ENCODE peak calls at places on chromosome 17, in five cellular contexts. H is T-helper 9 cell; J is stimulated activated CD4-positive, alpha-beta T cell treated with anti-CD3 and anti-CD28 coated beads, Interleukin-2, amount 100 ng/mL, for 24 hours; Z is AG20443; B is psoas muscle. A is an unnamed sample.
A peak's percentile ranks its signal among the peaks of the same experiment; 100 is the strongest.

GRCh38 chr17:15404116-15404730 is 62.8 kb upstream of the TEKT3 start:
- DNase-seq in H (no peak), J (no peak), Z (no peak), B (no peak), A (no peak)

GRCh38 chr17:57809879-57810278 is 40.0 kb downstream of the MRPS23 start:
- DNase-seq in H (no peak), J (no peak), Z (no peak), B (no peak), A (no peak)

GRCh38 chr17:81128774-81129173 is 36.5 kb upstream of the PVALEF start:
- DNase-seq in H (no peak), J (no peak), Z (no peak), B (no peak), A (no peak)

GRCh38 chr17:62653002-62653830 is 25.7 kb downstream of the MRC2 start:
- DNase-seq in H (peak; percentile 34), J (peak; percentile 96), Z (peak; percentile 82), B (peak; percentile 79), A (peak; percentile 73)

GRCh38 chr17:1431631-1432104 is 24.4 kb downstream of the CRK start:
- DNase-seq in H (no peak), J (no peak), Z (no peak), B (no peak), A (no peak)

GRCh38 chr17:50257574-50258224 is 16.6 kb upstream of the TMEM92 start:
- DNase-seq in H (no peak), J (no peak), Z (peak; percentile 23), B (no peak), A (no peak)

GRCh38 chr17:78409191-78409621 is 30.8 kb downstream of the PGS1 start:
- DNase-seq in H (no peak), J (no peak), Z (no peak), B (no peak), A (no peak)

GRCh38 chr17:74343526-74344284 is 17.7 kb downstream of the KIF19 start:
- DNase-seq in H (no peak), J (no peak), Z (no peak), B (no peak), A (no peak)

GRCh38 chr17:62617894-62618472 is 9.5 kb upstream of the MRC2 start:
- DNase-seq in H (no peak), J (no peak), Z (peak; percentile 43), B (no peak), A (no peak)

GRCh38 chr17:78993241-78993956 is 13.7 kb upstream of the LGALS3BP start:
- DNase-seq in H (peak; percentile 53), J (peak; percentile 70), Z (peak; percentile 79), B (no peak), A (peak; percentile 37)

GRCh38 chr17:76382803-76383644 is 1.4 kb upstream of the SPHK1 start:
- DNase-seq in H (peak; percentile 31), J (peak; percentile 77), Z (peak; percentile 79), B (no peak), A (peak; percentile 40)

GRCh38 chr17:49403514-49404289 is 11.0 kb downstream of the PHB1 start:
- DNase-seq in H (no peak), J (no peak), Z (no peak), B (no peak), A (no peak)

GRCh38 chr17:16027708-16028584 is 28.3 kb downstream of the TTC19 start:
- DNase-seq in H (no peak), J (peak; percentile 59), Z (peak; percentile 85), B (no peak), A (peak; percentile 4)

GRCh38 chr17:20241855-20242254 is 225.5 kb downstream of the LGALS9B start:
- DNase-seq in H (no peak), J (no peak), Z (no peak), B (no peak), A (no peak)

GRCh38 chr17:49987681-49988441 is 7.2 kb downstream of the DLX3 start:
- DNase-seq in H (no peak), J (no peak), Z (peak; percentile 85), B (no peak), A (no peak)

GRCh38 chr17:19766421-19767270 is 18.5 kb upstream of the ALDH3A1 start:
- DNase-seq in H (peak; percentile 76), J (peak; percentile 88), Z (peak; percentile 91), B (peak; percentile 91), A (peak; percentile 59)

GRCh38 chr17:78253946-78254672 is 22.7 kb downstream of the TMEM235 start:
- DNase-seq in H (peak; percentile 73), J (peak; percentile 88), Z (peak; percentile 95), B (peak; percentile 93), A (peak; percentile 60)

GRCh38 chr17:16477255-16477654 is 14.7 kb downstream of the LRRC75A start:
- DNase-seq in H (no peak), J (no peak), Z (peak; percentile 94), B (no peak), A (no peak)

GRCh38 chr17:58412910-58413630 is 4.3 kb downstream of the RNF43 start:
- DNase-seq in H (no peak), J (no peak), Z (no peak), B (no peak), A (no peak)

GRCh38 chr17:8611135-8611534 is 19.4 kb downstream of the MYH10 start:
- DNase-seq in H (no peak), J (no peak), Z (peak; percentile 47), B (no peak), A (no peak)

GRCh38 chr17:58141505-58141904 is 6.7 kb upstream of the OR4D1 start:
- DNase-seq in H (no peak), J (no peak), Z (no peak), B (no peak), A (no peak)

GRCh38 chr17:38853292-38854219 is at the start of gene RPL23:
- DNase-seq in H (peak; percentile 79), J (peak; percentile 91), Z (peak; percentile 94), B (peak; percentile 96), A (peak; percentile 82)

GRCh38 chr17:63498621-63499195 is 21.8 kb downstream of the ACE start:
- DNase-seq in H (no peak), J (no peak), Z (peak; percentile 35), B (no peak), A (no peak)

GRCh38 chr17:55585629-55586028 is 74.4 kb upstream of the SMIM36 start:
- DNase-seq in H (no peak), J (no peak), Z (no peak), B (no peak), A (no peak)

GRCh38 chr17:18877104-18877503 is 19.2 kb downstream of the PRPSAP2 start:
- DNase-seq in H (no peak), J (no peak), Z (no peak), B (no peak), A (no peak)

GRCh38 chr17:38926290-38927070 is 1.1 kb downstream of the LASP1NB start:
- DNase-seq in H (no peak), J (no peak), Z (no peak), B (no peak), A (no peak)

GRCh38 chr17:78323821-78324390 is 36.0 kb downstream of the SOCS3 start:
- DNase-seq in H (no peak), J (no peak), Z (no peak), B (no peak), A (no peak)

GRCh38 chr17:37088459-37088858 is 139.7 kb downstream of the AATF start:
- DNase-seq in H (no peak), J (no peak), Z (no peak), B (no peak), A (no peak)

GRCh38 chr17:77216435-77216980 is 75.7 kb downstream of the SEC14L1 start:
- DNase-seq in H (no peak), J (no peak), Z (no peak), B (no peak), A (no peak)

GRCh38 chr17:74919440-74920305 is 3.4 kb downstream of the USH1G start:
- DNase-seq in H (no peak), J (no peak), Z (peak; percentile 83), B (no peak), A (no peak)

GRCh38 chr17:9016941-9017552 is 4.3 kb upstream of the NTN1 start:
- DNase-seq in H (no peak), J (no peak), Z (no peak), B (no peak), A (no peak)

GRCh38 chr17:61561354-61561753 is 29.7 kb downstream of the NACA2 start:
- DNase-seq in H (no peak), J (no peak), Z (no peak), B (no peak), A (no peak)